ENCODE peak calls at places on chromosomes 13 and 19, in seven cellular contexts. U is hepatocyte, B is mammary epithelial cell, P is GM23248, G is PC-3, R is PC-9, O is H1. X is an unnamed sample. For H3K4me1, the result is how much of the 10 kb centered on the place peaks cover.

GRCh38 chr13:102729560-102730275 is 34.9 kb upstream of the METTL21C start:
- DNase-seq in O (no peak), B (peak), U (no peak), G (peak), R (peak), P (peak), X (no peak)

GRCh38 chr19:16447015-16447384 is 24.8 kb downstream of the EPS15L1 start:
- DNase-seq in U (peak), G (no peak), O (no peak), B (peak), R (peak), P (peak), X (no peak)

GRCh38 chr13:88586263-88586662 is 915.1 kb downstream of the SLITRK5 start:
- DNase-seq in G (peak), U (no peak), B (no peak), P (no peak), O (no peak), R (no peak), X (no peak)

GRCh38 chr13:32051156-32051555 is 19.6 kb downstream of the FRY start:
- DNase-seq in B (no peak), R (no peak), G (no peak), O (no peak), P (no peak), U (no peak), X (no peak)

GRCh38 chr13:98480915-98481510 is 95.9 kb downstream of the STK24 start:
- DNase-seq in P (no peak), O (no peak), B (no peak), G (no peak), U (no peak), R (no peak), X (no peak)

GRCh38 chr13:24133396-24133795 is 27.1 kb upstream of the SPATA13 start:
- DNase-seq in U (no peak), G (no peak), R (no peak), B (no peak), P (no peak), O (no peak), X (no peak)

GRCh38 chr19:10353793-10354391 is 14.5 kb upstream of the ICAM3 start:
- DNase-seq in B (no peak), U (peak), P (peak), O (peak), G (peak), R (no peak), X (no peak)

GRCh38 chr13:71290963-71291937 is 575.8 kb downstream of the DACH1 start:
- DNase-seq in P (peak), R (peak), O (no peak), G (peak), B (peak), U (no peak), X (peak)

GRCh38 chr13:62357887-62358645 is 942.4 kb upstream of the PCDH20 start:
- DNase-seq in O (no peak), G (peak), R (no peak), P (peak), B (no peak), U (peak), X (no peak)

GRCh38 chr13:101416181-101417042 is at the start of gene NALCN:
- DNase-seq in B (peak), O (peak), P (peak), R (peak), U (peak), G (peak), X (no peak)

GRCh38 chr13:94329754-94330551 is 149.5 kb downstream of the DCT start:
- DNase-seq in R (peak), G (peak), U (peak), O (no peak), B (peak), P (peak), X (no peak)

GRCh38 chr19:46392252-46392801 is 21.0 kb downstream of the CCDC8 start:
- DNase-seq in U (peak), G (no peak), P (peak), R (no peak), O (no peak), B (no peak), X (no peak)

GRCh38 chr19:18764591-18765051 is 26.5 kb downstream of the COMP start:
- DNase-seq in B (no peak), G (peak), R (peak), P (peak), O (no peak), U (no peak), X (no peak)

GRCh38 chr13:51590966-51591627 is 6.8 kb downstream of the WDFY2 start:
- DNase-seq in U (peak), R (peak), G (peak), P (peak), B (peak), O (no peak), X (no peak)

GRCh38 chr19:44587863-44588752 is 25.3 kb upstream of the IGSF23 start:
- DNase-seq in O (no peak), U (peak), P (peak), B (peak), R (peak), G (peak), X (peak)

GRCh38 chr13:73657821-73658540 is 476.2 kb downstream of the KLF12 start:
- DNase-seq in G (no peak), U (no peak), P (peak), B (no peak), O (no peak), R (no peak), X (no peak)

GRCh38 chr19:13029893-13030292 is 34.6 kb downstream of the NFIX start:
- DNase-seq in B (no peak), O (peak), G (peak), R (no peak), P (peak), U (no peak), X (no peak)

GRCh38 chr13:97364031-97364430 is 69.9 kb upstream of the RAP2A start:
- DNase-seq in U (no peak), R (no peak), G (no peak), B (no peak), O (no peak), P (no peak), X (no peak)

DNA sequence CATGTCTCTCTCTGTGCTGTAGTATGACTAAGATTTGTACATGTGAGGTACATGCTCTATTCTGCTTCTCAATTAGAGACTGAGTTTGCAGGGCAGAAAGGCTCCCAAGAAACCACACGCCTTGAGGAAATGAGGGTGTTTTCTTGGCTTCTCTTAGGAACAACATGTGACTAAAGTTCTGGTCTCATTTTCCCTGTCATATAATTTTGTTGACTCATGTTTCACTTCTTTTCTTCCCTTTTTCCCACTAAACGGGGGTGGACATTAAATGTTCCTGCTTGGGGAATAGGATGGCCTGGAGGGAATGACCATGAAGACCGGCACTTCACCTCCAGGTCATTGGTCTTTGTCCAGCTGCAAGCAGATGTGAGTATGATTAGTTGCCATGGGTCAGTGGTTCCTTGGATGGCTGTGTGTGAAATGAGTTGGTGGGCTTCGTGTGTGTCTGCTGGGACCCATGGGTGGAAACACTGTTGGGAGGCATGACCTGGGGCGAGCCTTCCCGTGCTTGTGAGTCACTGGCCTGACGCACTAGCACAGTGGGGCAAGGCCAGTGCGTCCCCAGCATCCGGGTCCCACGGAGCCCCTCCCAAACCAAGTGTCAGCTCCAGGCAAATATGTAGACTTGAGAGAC is 56.6 kb downstream of the COL4A1 start:
- DNase-seq in G (peak), U (no peak), B (peak), O (peak), R (no peak), P (peak), X (no peak)
- H3K4me1 ChIP-seq in G (under half), U (under half), B (under half), O (under half), R (under half), P (under half), X (under half)

GRCh38 chr19:54473071-54473941 is at the start of gene CDC42EP5:
- DNase-seq in O (no peak), P (peak), G (no peak), U (peak), R (no peak), B (peak), X (no peak)

GRCh38 chr19:54470276-54470887 is 2.7 kb downstream of the CDC42EP5 start:
- DNase-seq in P (no peak), B (no peak), O (no peak), U (no peak), R (no peak), G (no peak), X (no peak)

GRCh38 chr19:54473983-54474382 is 887 bp upstream of the CDC42EP5 start:
- DNase-seq in U (no peak), B (no peak), P (no peak), O (no peak), R (no peak), G (no peak), X (no peak)

GRCh38 chr19:54469496-54469934 is 3.6 kb downstream of the CDC42EP5 start:
- DNase-seq in B (no peak), U (no peak), O (no peak), P (no peak), G (no peak), R (no peak), X (no peak)

DNA sequence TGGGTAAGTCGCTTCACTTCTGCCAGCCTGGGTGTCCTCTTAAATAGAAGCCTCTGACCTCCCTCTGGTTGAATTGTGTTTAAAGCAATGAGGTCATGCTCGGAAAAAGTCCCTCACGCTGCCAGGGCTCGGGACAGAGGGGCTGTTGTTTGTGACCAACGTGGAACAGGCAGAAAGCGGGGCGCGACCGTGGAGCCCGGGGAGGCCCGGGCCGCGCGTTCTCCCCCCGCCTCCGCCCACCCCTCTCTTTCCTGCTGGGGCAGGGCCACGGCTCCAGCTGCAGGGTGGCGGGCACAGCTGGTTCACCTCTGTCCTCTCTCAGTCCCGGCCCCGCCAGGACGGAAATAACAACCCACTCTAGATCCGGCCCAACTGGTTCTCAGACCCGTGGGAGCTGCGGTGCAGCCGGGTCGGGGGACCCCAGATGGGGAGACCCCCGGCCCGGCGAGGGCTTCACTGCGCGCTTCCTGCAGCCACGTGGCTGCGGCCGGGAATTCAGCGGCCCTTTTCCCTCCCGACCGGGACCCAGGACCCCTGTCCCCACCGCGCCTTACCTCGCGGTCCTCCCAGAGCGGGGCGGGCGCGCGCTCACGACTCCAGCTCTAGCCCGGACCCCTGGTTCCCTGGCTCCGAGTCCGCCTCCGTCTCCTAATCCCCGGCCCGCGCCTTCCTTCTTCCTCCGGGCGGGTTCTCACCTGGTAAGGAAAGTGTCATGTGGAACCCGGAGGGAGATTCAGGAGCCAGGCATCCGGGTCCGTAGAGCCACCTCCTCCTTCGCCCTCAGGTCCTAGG is 1.9 kb downstream of the CDC42EP5 start:
- DNase-seq in O (peak), U (peak), B (no peak), G (no peak), R (no peak), P (peak), X (no peak)
- TF ChIP-seq EZH2 in O (no peak), U (no peak), B (no peak), G (peak), R (peak), P (no peak), X (no peak)

DNA sequence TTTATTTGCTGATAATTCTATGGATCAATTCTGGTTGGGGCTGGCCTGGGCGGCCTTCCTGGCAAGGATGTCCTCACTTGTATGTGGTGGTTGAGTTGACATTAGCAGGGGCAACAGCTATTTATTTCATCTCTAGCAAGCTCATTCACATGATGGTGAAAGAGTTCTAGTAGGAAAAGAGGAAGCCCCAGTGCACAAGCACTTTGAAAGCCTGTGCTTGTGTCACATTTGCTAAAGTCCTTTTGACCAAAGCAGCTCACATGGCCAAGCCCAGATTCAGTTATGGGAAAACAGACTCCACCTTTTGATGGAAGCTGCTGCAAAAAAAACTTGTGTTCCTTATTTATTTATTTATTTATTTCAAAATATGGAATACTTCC is 17.2 kb downstream of the GTF2F2 start:
- DNase-seq in R (no peak), P (no peak), O (no peak), B (no peak), U (no peak), G (no peak), X (no peak)
- H3K27ac ChIP-seq in R (no peak), P (no peak), O (no peak), B (no peak), U (no peak), G (no peak), X (no peak)

DNA sequence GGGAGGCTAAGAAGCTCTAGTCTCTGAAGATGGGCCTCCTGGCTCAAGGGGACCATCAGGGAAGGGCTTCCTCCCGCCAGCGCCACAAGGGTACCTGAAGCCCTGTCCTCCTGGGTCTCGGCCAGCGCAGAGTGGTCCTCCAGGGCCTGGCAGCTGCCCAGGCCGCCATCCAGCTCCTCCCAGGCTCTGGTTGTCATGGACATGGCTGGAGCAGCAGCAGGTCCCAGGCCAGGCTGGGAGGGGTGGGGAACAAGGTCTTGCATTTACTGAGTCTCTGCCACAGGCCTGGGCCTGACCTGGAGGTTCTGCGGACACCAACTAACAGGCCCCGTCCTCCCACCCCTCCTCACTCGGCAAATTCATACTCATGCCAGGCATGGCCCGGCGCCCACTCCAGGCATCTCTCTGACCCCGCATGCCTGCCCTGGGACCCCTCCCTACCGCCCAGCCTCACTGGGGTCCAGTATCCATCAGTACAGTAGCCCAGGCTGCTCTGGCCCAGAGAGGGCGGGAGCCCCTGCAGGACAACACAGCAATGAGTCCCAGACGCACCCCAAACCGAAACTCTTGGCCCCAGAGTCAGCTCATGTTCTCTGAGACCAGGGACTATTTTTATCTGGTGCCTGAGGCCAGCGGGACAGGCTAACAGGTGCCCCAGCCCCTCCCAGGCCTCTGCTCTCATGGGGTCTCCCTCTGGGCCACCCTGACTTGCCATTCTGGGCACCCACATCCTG is 938 bp downstream of the JSRP1 start:
- DNase-seq in U (no peak), G (no peak), R (no peak), P (no peak), O (no peak), B (no peak), X (no peak)
- H3K4me1 ChIP-seq in U (under half), G (under half), R (under half), P (under half), O (under half), B (under half), X (under half)

GRCh38 chr19:49057636-49058234 is at the start of gene CGB7:
- DNase-seq in B (peak), O (peak), R (no peak), P (peak), U (peak), G (peak), X (no peak)
- TF ChIP-seq EZH2 in B (no peak), O (no peak), R (no peak), P (no peak), U (no peak), G (no peak), X (no peak)

GRCh38 chr19:6272411-6272791 is 7.4 kb downstream of the MLLT1 start:
- DNase-seq in G (no peak), R (no peak), U (no peak), P (no peak), O (no peak), B (no peak), X (no peak)
- H3K27ac ChIP-seq in G (peak), R (no peak), U (peak), P (peak), O (peak), B (no peak), X (no peak)

GRCh38 chr19:39427707-39428106 is 8.0 kb downstream of the RPS16 start:
- DNase-seq in O (peak), P (no peak), B (no peak), R (no peak), U (no peak), G (no peak), X (no peak)
- H3K4me1 ChIP-seq in O (under half), P (under half), B (under half), R (under half), U (under half), G (under half), X (under half)

X was measured in keratinocyte.